ENCODE peak calls at places on chromosomes 2 and 18, in nine cellular contexts. One of them, this sample, is unnamed.

GRCh38 chr2:191926671-191927070 is 79.8 kb upstream of the CAVIN2 start:
- DNase-seq in AG10803: no peak
- DNase-seq in Kasumi-1: no peak
- DNase-seq in trophoblast cell: no peak
- DNase-seq in fibroblast of mammary gland: no peak
- DNase-seq in cardiac fibroblast: no peak
- DNase-seq in T-helper 1 cell: no peak
- DNase-seq in GM12892: no peak
- DNase-seq in EH: no peak
- DNase-seq in this sample: no peak

GRCh38 chr2:102386867-102387541 is 31.4 kb downstream of the IL18R1 start:
- DNase-seq in Kasumi-1: no peak
- DNase-seq in cardiac fibroblast: no peak
- DNase-seq in trophoblast cell: no peak
- DNase-seq in EH: no peak
- DNase-seq in T-helper 1 cell: no peak
- DNase-seq in GM12892: no peak
- DNase-seq in AG10803: no peak
- DNase-seq in fibroblast of mammary gland: no peak
- DNase-seq in this sample: no peak

GRCh38 chr2:101124061-101124460 is 27.1 kb downstream of the TBC1D8 start:
- DNase-seq in trophoblast cell: no peak
- DNase-seq in AG10803: peak
- DNase-seq in cardiac fibroblast: peak
- DNase-seq in Kasumi-1: no peak
- DNase-seq in EH: peak
- DNase-seq in fibroblast of mammary gland: peak
- DNase-seq in GM12892: no peak
- DNase-seq in T-helper 1 cell: no peak
- DNase-seq in this sample: no peak

GRCh38 chr2:218859556-218859993 is at the start of gene WNT6:
- DNase-seq in T-helper 1 cell: no peak
- DNase-seq in Kasumi-1: no peak
- DNase-seq in EH: no peak
- DNase-seq in trophoblast cell: no peak
- DNase-seq in fibroblast of mammary gland: no peak
- DNase-seq in GM12892: no peak
- DNase-seq in AG10803: no peak
- DNase-seq in cardiac fibroblast: no peak
- DNase-seq in this sample: no peak

GRCh38 chr2:153557211-153557610 is 78.6 kb upstream of the RPRM start:
- DNase-seq in fibroblast of mammary gland: no peak
- DNase-seq in GM12892: no peak
- DNase-seq in cardiac fibroblast: no peak
- DNase-seq in Kasumi-1: no peak
- DNase-seq in trophoblast cell: no peak
- DNase-seq in AG10803: no peak
- DNase-seq in EH: no peak
- DNase-seq in T-helper 1 cell: no peak
- DNase-seq in this sample: no peak

GRCh38 chr2:207165121-207166038 is at the start of gene KLF7:
- DNase-seq in Kasumi-1: no peak
- DNase-seq in GM12892: no peak
- DNase-seq in cardiac fibroblast: peak
- DNase-seq in EH: peak
- DNase-seq in fibroblast of mammary gland: no peak
- DNase-seq in trophoblast cell: peak
- DNase-seq in T-helper 1 cell: peak
- DNase-seq in AG10803: peak
- DNase-seq in this sample: peak

GRCh38 chr18:46916551-46917107 is 678 bp downstream of the PIAS2 start:
- DNase-seq in Kasumi-1: peak
- DNase-seq in AG10803: peak
- DNase-seq in cardiac fibroblast: peak
- DNase-seq in fibroblast of mammary gland: peak
- DNase-seq in GM12892: no peak
- DNase-seq in trophoblast cell: no peak
- DNase-seq in EH: peak
- DNase-seq in T-helper 1 cell: no peak
- DNase-seq in this sample: no peak

GRCh38 chr2:49480520-49480919 is 326.2 kb upstream of the FSHR start:
- DNase-seq in trophoblast cell: no peak
- DNase-seq in cardiac fibroblast: no peak
- DNase-seq in Kasumi-1: no peak
- DNase-seq in EH: no peak
- DNase-seq in fibroblast of mammary gland: no peak
- DNase-seq in AG10803: no peak
- DNase-seq in T-helper 1 cell: no peak
- DNase-seq in GM12892: no peak
- DNase-seq in this sample: no peak

GRCh38 chr18:70322928-70323327 is 34.1 kb downstream of the SOCS6 start:
- DNase-seq in T-helper 1 cell: no peak
- DNase-seq in trophoblast cell: no peak
- DNase-seq in cardiac fibroblast: peak
- DNase-seq in AG10803: peak
- DNase-seq in EH: no peak
- DNase-seq in GM12892: no peak
- DNase-seq in fibroblast of mammary gland: peak
- DNase-seq in Kasumi-1: no peak
- DNase-seq in this sample: no peak

GRCh38 chr2:43426305-43427031 is 169.4 kb downstream of the THADA start:
- DNase-seq in fibroblast of mammary gland: peak
- DNase-seq in Kasumi-1: peak
- DNase-seq in trophoblast cell: peak
- DNase-seq in EH: peak
- DNase-seq in cardiac fibroblast: peak
- DNase-seq in T-helper 1 cell: peak
- DNase-seq in GM12892: peak
- DNase-seq in AG10803: peak
- DNase-seq in this sample: no peak

GRCh38 chr2:203835867-203836800 is 31.4 kb upstream of the CTLA4 start:
- DNase-seq in Kasumi-1: no peak
- DNase-seq in EH: no peak
- DNase-seq in T-helper 1 cell: no peak
- DNase-seq in trophoblast cell: no peak
- DNase-seq in fibroblast of mammary gland: no peak
- DNase-seq in AG10803: no peak
- DNase-seq in GM12892: no peak
- DNase-seq in cardiac fibroblast: no peak
- DNase-seq in this sample: no peak

This sample was measured in SHP77 treated with DMSO at 0.1 percent for 48 hours.